ENCODE peak calls at places on chromosomes 6 and 20, in five cellular contexts. R is GM23248, D is right atrium auricular region, P is psoas muscle, U is esophagus squamous epithelium. B is an unnamed sample.

GRCh38 chr20:4153251-4153650 is 137.9 kb upstream of the RNF24 start:
- DNase-seq in U (no peak), R (peak; percentile 29), P (no peak), D (no peak), B (no peak)

GRCh38 chr6:87682310-87682709 is 19.7 kb downstream of the AKIRIN2 start:
- DNase-seq in P (no peak), D (no peak), U (no peak), R (no peak), B (no peak)

GRCh38 chr6:113732384-113732966 is 124.7 kb upstream of the MARCKS start:
- DNase-seq in D (no peak), P (peak; percentile 50), R (no peak), U (no peak), B (no peak)

GRCh38 chr6:110513001-110513400 is 36.6 kb upstream of the SLC22A16 start:
- DNase-seq in R (no peak), P (no peak), D (no peak), U (no peak), B (no peak)

GRCh38 chr6:3651698-3652229 is 99.7 kb downstream of the PXDC1 start:
- DNase-seq in P (no peak), U (no peak), R (no peak), D (no peak), B (no peak)

GRCh38 chr20:45725134-45725533 is 3.0 kb downstream of the SPINT4 start:
- DNase-seq in D (no peak), U (no peak), R (no peak), P (no peak), B (peak; percentile 36)

GRCh38 chr6:16985484-16986284 is 116.2 kb upstream of the STMND1 start:
- DNase-seq in P (no peak), R (peak; percentile 85), D (no peak), U (no peak), B (no peak)

GRCh38 chr6:25173951-25174474 is 105.2 kb upstream of the CARMIL1 start:
- DNase-seq in U (no peak), R (peak; percentile 88), P (no peak), D (no peak), B (no peak)

GRCh38 chr20:38844963-38845362 is 39.5 kb downstream of the PPP1R16B start:
- DNase-seq in D (no peak), P (no peak), U (no peak), R (no peak), B (no peak)

GRCh38 chr6:46221221-46221793 is 50.5 kb upstream of the ENPP5 start:
- DNase-seq in D (no peak), P (no peak), U (no peak), R (peak; percentile 72), B (no peak)

GRCh38 chr6:125954735-125955410 is 1.7 kb upstream of the HINT3 start:
- DNase-seq in P (no peak), R (no peak), D (no peak), U (no peak), B (no peak)

GRCh38 chr6:161631676-161632194 is 357.9 kb upstream of the AGPAT4 start:
- DNase-seq in D (no peak), R (peak; percentile 90), U (no peak), P (no peak), B (no peak)

GRCh38 chr20:37579091-37579490 is 51.4 kb upstream of the BLCAP start:
- DNase-seq in U (no peak), D (no peak), R (no peak), P (no peak), B (no peak)

GRCh38 chr6:136723780-136724179 is 68.5 kb downstream of the MAP3K5 start:
- DNase-seq in U (no peak), P (no peak), D (no peak), R (no peak), B (no peak)

GRCh38 chr6:25136879-25137278 is 142.3 kb upstream of the CARMIL1 start:
- DNase-seq in R (peak; percentile 76), U (no peak), D (no peak), P (no peak), B (no peak)

GRCh38 chr6:35489995-35490791 is 6.7 kb downstream of the TEAD3 start:
- DNase-seq in U (no peak), R (peak; percentile 75), D (peak; percentile 77), P (peak; percentile 88), B (no peak)

GRCh38 chr20:36720510-36720909 is 25.4 kb downstream of the NDRG3 start:
- DNase-seq in U (no peak), P (no peak), D (no peak), R (peak; percentile 32), B (no peak)

GRCh38 chr20:46895906-46896242 is 1.2 kb downstream of the EYA2 start:
- DNase-seq in R (no peak), U (no peak), D (no peak), P (no peak), B (no peak)

GRCh38 chr20:46031701-46032254 is 2.8 kb downstream of the SLC12A5 start:
- DNase-seq in P (no peak), U (no peak), R (peak; percentile 17), D (no peak), B (no peak)

GRCh38 chr6:98641929-98642328 is 192.4 kb upstream of the POU3F2 start:
- DNase-seq in D (no peak), R (peak; percentile 1), U (no peak), P (no peak), B (no peak)

GRCh38 chr6:150072201-150072600 is 3.3 kb upstream of the ULBP3 start:
- DNase-seq in R (peak; percentile 89), P (peak; percentile 84), U (no peak), D (no peak), B (peak; percentile 87)

GRCh38 chr6:144185133-144185836 is 35.0 kb downstream of the STX11 start:
- DNase-seq in D (no peak), P (no peak), U (no peak), R (peak; percentile 10), B (no peak)

GRCh38 chr20:63481503-63481902 is 9.0 kb upstream of the KCNQ2 start:
- DNase-seq in D (no peak), R (no peak), P (no peak), U (no peak), B (no peak)

GRCh38 chr20:25195014-25195961 is at the start of gene ENTPD6:
- DNase-seq in U (peak; percentile 27), P (peak; percentile 96), R (peak; percentile 93), D (peak; percentile 92), B (peak; percentile 91)

GRCh38 chr6:152981989-152982767 is 663 bp downstream of the FBXO5 start:
- DNase-seq in R (no peak), D (no peak), U (no peak), P (peak; percentile 55), B (no peak)

GRCh38 chr20:22768779-22769178 is 184.4 kb upstream of the FOXA2 start:
- DNase-seq in U (no peak), D (no peak), R (peak; percentile 14), P (no peak), B (no peak)

DNA sequence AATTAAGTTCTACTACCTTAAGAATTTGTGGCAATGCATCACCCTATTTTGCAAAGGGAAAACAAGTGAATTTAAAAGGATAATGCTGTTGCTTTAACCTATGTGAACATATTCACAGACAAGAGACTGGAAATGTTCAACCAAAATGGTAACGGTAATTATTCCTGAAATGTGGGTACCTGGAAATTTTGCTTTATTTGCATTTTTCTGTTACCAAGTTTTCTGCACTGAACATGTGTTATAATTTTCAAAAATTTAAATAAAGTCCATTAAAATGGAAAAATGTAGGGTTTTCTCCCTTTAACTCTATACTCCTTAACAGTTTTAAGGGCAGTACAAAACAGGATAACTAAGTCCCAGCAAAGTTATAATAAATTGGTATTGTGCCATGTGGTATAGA is 66.4 kb downstream of the EPB41L2 start:
- DNase-seq in D (no peak), P (no peak), U (no peak), R (no peak), B (no peak)
- H3K4me1 ChIP-seq in D (peaks cover 12% of the 10 kb centered on the region), P (peaks cover 3% of the 10 kb centered on the region), U (no peaks in the 10 kb centered on the region), R (peaks cover 18% of the 10 kb centered on the region), B (peaks cover 5% of the 10 kb centered on the region)

DNA sequence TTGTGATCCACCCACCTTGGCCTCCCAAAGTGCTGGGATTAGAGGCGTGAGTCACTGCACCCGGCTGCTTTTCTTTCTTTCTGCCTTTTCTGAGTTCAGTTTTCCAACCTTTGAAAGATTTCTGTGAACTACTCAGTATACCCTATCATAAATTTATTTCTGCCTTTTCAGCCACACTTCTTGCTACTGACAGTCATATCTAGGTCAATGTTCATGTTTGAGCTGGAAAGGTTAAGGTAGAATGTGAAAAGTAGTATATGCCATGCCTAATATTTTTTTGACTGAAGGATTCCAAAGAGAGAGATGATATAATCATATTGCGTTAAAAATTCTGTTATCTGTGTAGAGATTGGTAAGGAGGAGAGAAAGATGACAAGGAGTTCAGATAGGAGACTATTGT is 25.9 kb upstream of the CEP162 start:
- DNase-seq in U (no peak), P (no peak), D (no peak), R (no peak), B (no peak)
- H3K27ac ChIP-seq in U (no peak overlapping the region), P (no peak overlapping the region), D (no peak overlapping the region), R (no peak overlapping the region), B (no peak overlapping the region)

GRCh38 chr6:109480993-109481480 is 2.0 kb downstream of the ZBTB24 start:
- DNase-seq in U (no peak), R (no peak), D (no peak), P (no peak), B (no peak)
- H3K4me1 ChIP-seq in U (peaks cover 54% of the 10 kb centered on the region), R (peaks cover 40% of the 10 kb centered on the region), D (peaks cover 48% of the 10 kb centered on the region), P (peaks cover 38% of the 10 kb centered on the region), B (peaks cover 28% of the 10 kb centered on the region)

DNA sequence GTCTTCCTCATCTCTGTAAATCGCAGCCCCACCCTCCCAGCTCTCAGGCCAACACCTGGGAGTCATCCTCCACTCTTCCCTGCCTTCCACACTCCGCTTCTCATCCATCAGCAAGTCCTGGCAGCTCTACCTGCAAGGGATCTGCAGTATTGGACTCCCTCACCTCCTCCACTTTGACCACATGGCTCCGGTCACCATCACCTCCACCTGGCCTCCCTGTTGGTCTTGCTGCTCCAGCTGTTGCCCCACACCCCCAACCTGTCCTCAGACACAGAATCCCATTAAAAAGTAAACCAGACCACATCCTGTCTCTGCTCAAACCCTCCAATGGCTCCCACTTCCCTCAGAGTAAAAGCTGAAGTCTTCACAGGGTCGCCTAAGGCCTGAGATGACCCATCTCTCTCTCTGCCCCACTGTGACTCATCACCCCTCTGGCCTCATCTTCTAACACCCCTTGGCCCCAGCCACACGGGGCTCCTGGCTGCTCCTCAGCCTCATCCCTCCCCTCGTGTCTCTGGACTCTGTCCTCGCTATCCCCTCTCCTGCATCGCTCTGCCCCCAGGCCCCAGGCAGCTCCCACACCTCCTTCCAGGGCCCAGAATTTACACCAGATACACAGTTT is 185.1 kb upstream of the SULF2 start:
- DNase-seq in P (no peak), U (no peak), D (no peak), R (peak; percentile 11), B (no peak)
- H3K27ac ChIP-seq in P (no peak overlapping the region), U (no peak overlapping the region), D (no peak overlapping the region), R (no peak overlapping the region), B (no peak overlapping the region)

DNA sequence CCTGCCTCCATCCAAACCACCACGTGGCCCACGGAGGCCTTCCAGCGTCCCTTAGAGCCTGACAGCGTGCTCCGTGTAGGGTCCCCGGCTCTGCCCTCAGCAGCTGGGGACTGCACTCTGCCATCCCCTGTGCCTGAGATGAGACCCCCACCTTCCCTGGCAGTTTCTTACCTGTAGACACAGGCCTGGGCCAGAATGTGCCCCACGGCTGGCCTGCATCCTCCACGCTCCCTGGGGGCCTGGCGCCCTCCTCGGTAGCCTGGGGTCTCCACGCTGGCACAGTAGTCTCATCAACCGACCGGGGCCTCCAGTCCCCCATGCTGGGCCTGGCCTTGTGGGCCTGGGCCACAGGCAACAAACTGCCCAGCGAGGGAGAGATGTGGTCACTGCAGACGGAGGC is 9.6 kb downstream of the DACT2 start:
- DNase-seq in D (no peak), U (no peak), P (no peak), R (no peak), B (no peak)
- H3K4me1 ChIP-seq in D (no peaks in the 10 kb centered on the region), U (peaks cover 14% of the 10 kb centered on the region), P (no peaks in the 10 kb centered on the region), R (no peaks in the 10 kb centered on the region), B (no peaks in the 10 kb centered on the region)